ENCODE peak calls at places on chromosome 5, in four cellular contexts. E, Q, F and B are unnamed samples.

GRCh38 chr5:74409166-74409706 is 231.3 kb downstream of the ENC1 start:
- DNase-seq in E (no peak), Q (no peak), F (no peak), B (no peak)

GRCh38 chr5:10261065-10261464 is 11.0 kb downstream of the CCT5 start:
- DNase-seq in E (no peak), Q (no peak), F (no peak), B (no peak)

GRCh38 chr5:1859099-1859498 is 23.6 kb downstream of the IRX4 start:
- DNase-seq in E (no peak), Q (no peak), F (no peak), B (no peak)

GRCh38 chr5:177086918-177087706 is 397 bp downstream of the FGFR4 start:
- DNase-seq in E (no peak), Q (peak), F (no peak), B (no peak)

GRCh38 chr5:42250-42649 is 49.7 kb upstream of the PLEKHG4B start:
- DNase-seq in E (peak), Q (no peak), F (no peak), B (no peak)

GRCh38 chr5:127884416-127884815 is 181.2 kb downstream of the CCDC192 start:
- DNase-seq in E (no peak), Q (peak), F (no peak), B (no peak)

GRCh38 chr5:167726641-167727040 is 564.8 kb upstream of the WWC1 start:
- DNase-seq in E (no peak), Q (no peak), F (no peak), B (no peak)

GRCh38 chr5:59842999-59843398 is 50.5 kb downstream of the PDE4D start:
- DNase-seq in E (peak), Q (no peak), F (no peak), B (no peak)

GRCh38 chr5:138874241-138874640 is 894 bp downstream of the LRRTM2 start:
- DNase-seq in E (peak), Q (no peak), F (no peak), B (peak)

GRCh38 chr5:132098151-132098594 is 24.6 kb downstream of the CSF2 start:
- DNase-seq in E (peak), Q (no peak), F (no peak), B (no peak)

GRCh38 chr5:135482383-135482933 is 30.3 kb upstream of the TIFAB start:
- DNase-seq in E (no peak), Q (no peak), F (no peak), B (no peak)

GRCh38 chr5:168696611-168697010 is 117.4 kb upstream of the PANK3 start:
- DNase-seq in E (no peak), Q (no peak), F (no peak), B (no peak)

GRCh38 chr5:51968756-51969155 is 585.5 kb downstream of the ISL1 start:
- DNase-seq in E (no peak), Q (no peak), F (no peak), B (no peak)

GRCh38 chr5:58240286-58240685 is 219.6 kb downstream of the PLK2 start:
- DNase-seq in E (peak), Q (no peak), F (no peak), B (no peak)

GRCh38 chr5:2357309-2357708 is 394.2 kb downstream of the IRX2 start:
- DNase-seq in E (no peak), Q (no peak), F (no peak), B (no peak)

GRCh38 chr5:181164076-181164952 is 16.9 kb downstream of the OR2V2 start:
- DNase-seq in E (peak), Q (no peak), F (no peak), B (no peak)

GRCh38 chr5:158163836-158164572 is 305.1 kb upstream of the CLINT1 start:
- DNase-seq in E (no peak), Q (no peak), F (no peak), B (no peak)

GRCh38 chr5:34544403-34544802 is 111.7 kb upstream of the RAI14 start:
- DNase-seq in E (no peak), Q (no peak), F (no peak), B (no peak)

GRCh38 chr5:158644301-158644700 is 455.4 kb downstream of the EBF1 start:
- DNase-seq in E (no peak), Q (no peak), F (no peak), B (no peak)

GRCh38 chr5:320524-321232 is 836 bp upstream of the AHRR start:
- DNase-seq in E (no peak), Q (no peak), F (no peak), B (peak)

GRCh38 chr5:87949665-87950640 is 318.7 kb downstream of the TMEM161B start:
- DNase-seq in E (no peak), Q (no peak), F (no peak), B (no peak)

GRCh38 chr5:57676228-57677098 is 193.9 kb upstream of the ACTBL2 start:
- DNase-seq in E (peak), Q (no peak), F (peak), B (no peak)

GRCh38 chr5:110852541-110852940 is 113.7 kb downstream of the SLC25A46 start:
- DNase-seq in E (no peak), Q (no peak), F (no peak), B (no peak)

GRCh38 chr5:52864376-52864775 is 76.7 kb downstream of the ITGA1 start:
- DNase-seq in E (peak), Q (no peak), F (no peak), B (no peak)

GRCh38 chr5:103943243-103943642 is 380.7 kb upstream of the NUDT12 start:
- DNase-seq in E (no peak), Q (no peak), F (no peak), B (no peak)

GRCh38 chr5:103938151-103938671 is 375.6 kb upstream of the NUDT12 start:
- DNase-seq in E (no peak), Q (no peak), F (no peak), B (no peak)

GRCh38 chr5:103941554-103941953 is 379.0 kb upstream of the NUDT12 start:
- DNase-seq in E (no peak), Q (no peak), F (no peak), B (no peak)

DNA sequence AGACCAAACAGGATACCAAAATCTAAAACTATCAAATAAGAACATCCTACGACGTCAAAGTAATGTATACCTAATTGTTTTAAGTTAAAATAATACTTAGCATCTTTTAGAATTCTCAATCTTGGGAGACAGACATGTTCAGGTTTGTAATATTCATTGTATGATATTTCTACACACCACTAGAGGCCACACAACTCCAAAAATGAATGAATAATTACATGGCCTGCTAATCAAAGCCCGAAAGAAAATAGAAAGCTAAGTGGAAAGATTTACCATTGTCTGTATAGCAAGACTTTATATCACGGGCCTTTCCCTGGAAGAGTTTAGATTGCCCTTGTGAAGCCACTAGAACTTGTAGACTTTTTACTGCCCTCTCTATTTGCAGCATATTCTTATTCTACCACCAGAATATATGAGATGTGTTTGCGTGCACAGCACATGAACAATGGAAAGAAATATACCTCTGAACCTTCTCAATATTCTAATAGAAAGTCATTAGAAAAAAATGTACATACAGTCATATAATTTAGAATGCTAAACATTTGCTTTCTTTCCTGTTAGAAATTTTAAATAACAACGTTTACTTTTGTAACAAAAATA is 380.1 kb upstream of the NUDT12 start:
- DNase-seq in E (no peak), Q (no peak), F (no peak), B (no peak)
- TF ChIP-seq CTCF in E (no peak), Q (no peak), F (no peak), B (peak)

DNA sequence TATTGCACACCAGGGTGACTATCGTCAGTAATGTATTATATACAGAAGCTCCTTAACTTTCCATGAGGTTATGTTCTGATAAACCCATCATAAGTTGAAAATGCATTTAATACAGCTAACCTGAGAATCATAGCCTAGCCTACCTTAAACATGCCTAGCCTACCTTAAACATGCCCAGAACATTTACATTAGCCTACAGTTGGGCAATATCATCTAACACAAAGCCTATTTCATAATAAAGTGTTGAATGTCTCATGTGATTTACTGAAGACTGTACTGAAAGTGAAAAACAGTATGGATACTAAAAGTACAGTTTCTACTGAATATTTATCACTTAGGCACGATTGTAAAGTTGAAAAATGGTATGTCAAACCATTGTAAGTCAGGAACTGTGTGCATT is 1.5 kb downstream of the GM2A start:
- DNase-seq in E (no peak), Q (no peak), F (no peak), B (no peak)
- H3K4me3 ChIP-seq in E (no peak), Q (no peak), F (no peak), B (no peak)

GRCh38 chr5:160268111-160268510 is 38.8 kb downstream of the FABP6 start:
- DNase-seq in E (no peak), Q (no peak), F (no peak), B (no peak)
- TF ChIP-seq CTCF in E (no peak), Q (no peak), F (no peak), B (no peak)

GRCh38 chr5:172110921-172111873 is 76.8 kb downstream of the STK10 start:
- DNase-seq in E (peak), Q (peak), F (no peak), B (no peak)

GRCh38 chr5:172115541-172115982 is 72.5 kb downstream of the STK10 start:
- DNase-seq in E (no peak), Q (no peak), F (no peak), B (peak)

GRCh38 chr5:172114875-172115422 is 73.1 kb downstream of the STK10 start:
- DNase-seq in E (no peak), Q (peak), F (no peak), B (no peak)

GRCh38 chr5:172110260-172110815 is 77.7 kb downstream of the STK10 start:
- DNase-seq in E (no peak), Q (no peak), F (no peak), B (no peak)

DNA sequence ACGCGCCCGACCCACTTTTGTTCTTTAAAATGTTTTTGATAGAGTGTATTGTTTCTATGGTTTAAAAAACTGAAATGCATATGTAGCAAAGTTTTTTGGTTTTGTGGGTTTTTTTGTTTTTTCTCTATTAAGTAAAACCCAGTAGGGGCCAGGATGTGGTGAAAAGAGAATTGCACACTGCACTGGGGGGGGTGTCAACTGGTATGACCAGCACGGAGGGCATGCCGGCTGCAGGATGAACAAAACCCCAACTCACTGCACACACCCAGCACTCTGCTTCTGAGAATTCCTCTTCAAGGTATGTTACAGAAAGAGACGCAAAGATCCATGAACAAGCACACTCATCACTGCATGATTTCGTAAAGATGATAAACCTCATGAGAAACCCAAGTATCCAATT is 75.0 kb downstream of the STK10 start:
- DNase-seq in E (no peak), Q (peak), F (no peak), B (no peak)
- H3K4me3 ChIP-seq in E (no peak), Q (no peak), F (no peak), B (no peak)

GRCh38 chr5:175922192-175922885 is 45.8 kb downstream of the THOC3 start:
- DNase-seq in E (peak), Q (no peak), F (peak), B (no peak)
- TF ChIP-seq CTCF in E (no peak), Q (no peak), F (no peak), B (no peak)